ENCODE peak calls at places on chromosomes 12 and 14, in nine cellular contexts. L is cardiac muscle cell; R is fibroblast of mammary gland; B is bronchial epithelial cell; T is naive thymus-derived CD4-positive, alpha-beta T cell; H is cardiac fibroblast; V is MG63; E is gastrocnemius medialis; S is Caco-2. W is an unnamed sample.

GRCh38 chr12:63098851-63099250 is 52.1 kb downstream of the AVPR1A start:
- DNase-seq in L (no peak), R (no peak), B (no peak), T (no peak), H (no peak), V (no peak), E (no peak), S (peak; percentile 50), W (no peak)

GRCh38 chr12:115872212-115872611 is 405.3 kb downstream of the MED13L start:
- DNase-seq in L (no peak), R (no peak), B (no peak), T (no peak), H (no peak), V (no peak), E (no peak), S (peak; percentile 44), W (no peak)

GRCh38 chr14:61560323-61560722 is 135.0 kb upstream of the HIF1A start:
- DNase-seq in L (peak; percentile 55), R (peak; percentile 35), B (no peak), T (no peak), H (peak; percentile 71), V (no peak), E (no peak), S (no peak), W (no peak)

GRCh38 chr12:64825143-64826011 is 930 bp downstream of the TBC1D30 start:
- DNase-seq in L (no peak), R (no peak), B (no peak), T (no peak), H (no peak), V (no peak), E (no peak), S (no peak), W (no peak)

GRCh38 chr12:27206801-27207502 is 37.1 kb upstream of the STK38L start:
- DNase-seq in L (no peak), R (no peak), B (no peak), T (no peak), H (no peak), V (no peak), E (no peak), S (no peak), W (no peak)

GRCh38 chr12:6618483-6618882 is 11.3 kb upstream of the CHD4 start:
- DNase-seq in L (no peak), R (no peak), B (no peak), T (no peak), H (no peak), V (no peak), E (no peak), S (no peak), W (no peak)

GRCh38 chr14:36339817-36340216 is 19.4 kb upstream of the MBIP start:
- DNase-seq in L (no peak), R (no peak), B (no peak), T (no peak), H (no peak), V (no peak), E (no peak), S (no peak), W (no peak)

GRCh38 chr12:11228268-11228879 is 41.1 kb downstream of the PRB3 start:
- DNase-seq in L (peak; percentile 76), R (peak; percentile 31), B (peak; percentile 61), T (peak; percentile 9), H (peak; percentile 17), V (peak; percentile 16), E (no peak), S (peak; percentile 71), W (peak; percentile 68)

GRCh38 chr14:43041976-43042375 is 1435.3 kb downstream of the LRFN5 start:
- DNase-seq in L (no peak), R (no peak), B (no peak), T (no peak), H (no peak), V (no peak), E (no peak), S (no peak), W (no peak)

DNA sequence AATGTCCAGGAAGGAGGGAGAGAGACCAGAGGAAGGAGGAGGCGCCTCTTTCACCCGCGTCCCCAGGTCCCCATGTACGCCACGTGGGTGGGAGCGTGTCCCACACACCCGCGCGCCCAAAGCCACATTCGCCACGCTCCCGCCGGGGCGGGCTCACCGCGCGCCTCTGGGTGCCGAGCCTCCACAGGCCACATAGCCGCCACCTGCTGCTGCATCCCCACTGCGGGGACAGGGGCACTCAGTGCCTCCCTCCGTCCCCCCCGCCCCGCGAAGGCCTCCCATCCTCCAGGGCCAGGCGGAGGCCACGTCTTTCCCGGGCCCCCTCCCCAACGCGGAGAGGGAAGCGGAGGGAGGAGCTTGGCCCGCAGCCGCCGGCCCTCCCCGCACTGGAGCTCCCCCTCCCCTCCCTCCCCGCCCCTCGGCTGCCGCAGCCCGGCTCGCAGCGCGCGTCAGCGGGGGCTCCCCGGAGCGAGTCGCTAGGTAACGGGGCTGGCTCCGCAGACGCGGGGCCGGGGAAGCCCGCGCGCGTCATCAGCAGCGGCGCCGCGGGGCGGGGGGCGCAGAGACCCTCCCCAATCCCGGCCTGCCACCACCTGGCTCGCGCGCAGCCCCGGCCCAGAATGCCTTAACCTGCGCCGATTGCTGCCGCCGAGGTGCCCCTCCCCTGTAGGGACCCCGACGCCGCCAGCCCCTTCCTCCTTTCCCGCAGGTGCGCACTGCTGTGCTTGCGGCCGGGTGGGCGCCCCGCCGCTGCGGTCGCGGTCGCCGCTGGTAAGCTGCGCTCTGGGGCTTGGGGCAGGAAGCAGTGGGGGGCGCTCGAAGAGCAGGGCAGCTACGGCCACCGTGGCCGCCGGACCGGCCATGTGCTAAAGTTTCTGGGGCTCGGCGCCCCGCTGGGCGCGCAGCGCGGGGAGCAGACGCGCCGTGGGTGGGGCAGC is 532 bp upstream of the TUNAR start:
- DNase-seq in L (peak; percentile 55), R (no peak), B (no peak), T (no peak), H (no peak), V (no peak), E (no peak), S (no peak), W (peak; percentile 26)
- H3K4me3 ChIP-seq in L (peak overlapping the region; percentile 72), R (no peak overlapping the region), B (no peak overlapping the region), T (no peak overlapping the region), H (no peak overlapping the region), V (peak overlapping the region; percentile 31), E (peak overlapping the region; percentile 31), S (no peak overlapping the region), W (peak overlapping the region; percentile 44)

DNA sequence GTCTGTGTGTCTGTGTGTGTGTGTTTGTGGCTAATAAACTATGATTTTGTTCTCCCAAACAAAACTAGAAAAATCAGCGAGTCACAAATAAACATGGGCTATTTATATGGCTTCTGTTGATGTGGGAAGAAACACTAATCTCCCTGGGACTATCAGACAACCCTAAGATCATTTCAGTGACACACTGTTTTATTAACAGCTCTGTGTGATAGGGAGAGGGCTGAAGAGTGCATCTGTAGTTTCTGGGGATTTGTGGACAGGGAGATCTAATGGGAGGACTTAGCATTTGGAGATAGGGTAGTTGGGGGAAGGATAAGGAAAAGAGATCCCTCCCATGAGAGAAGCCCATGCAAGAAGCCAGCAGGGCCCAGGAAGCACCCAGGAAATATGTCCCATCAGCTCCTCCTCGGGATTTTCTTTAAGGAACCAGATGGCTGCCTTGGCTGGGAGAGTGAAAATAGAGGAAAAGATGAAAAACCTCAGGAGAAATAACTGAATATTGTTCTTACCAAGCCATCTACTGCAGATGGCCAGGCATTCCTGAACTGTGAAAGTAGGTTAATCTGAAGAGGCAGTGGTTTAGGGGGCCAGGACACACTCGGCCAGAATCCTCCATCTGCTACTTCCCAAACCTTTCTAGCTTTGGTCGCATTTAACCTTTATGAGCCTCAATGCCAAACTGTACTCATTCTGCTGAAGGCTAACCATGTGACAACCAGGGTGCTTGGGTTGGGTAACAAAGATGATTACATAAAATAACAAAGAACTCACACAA is 253.4 kb downstream of the BTG1 start:
- DNase-seq in L (no peak), R (no peak), B (no peak), T (no peak), H (no peak), V (no peak), E (no peak), S (no peak), W (no peak)
- H3K4me3 ChIP-seq in L (no peak overlapping the region), R (no peak overlapping the region), B (no peak overlapping the region), T (no peak overlapping the region), H (no peak overlapping the region), V (no peak overlapping the region), E (no peak overlapping the region), S (no peak overlapping the region), W (no peak overlapping the region)

GRCh38 chr12:124387510-124387855 is 92.6 kb downstream of the RFLNA start:
- DNase-seq in L (no peak), R (no peak), B (no peak), T (no peak), H (no peak), V (no peak), E (peak; percentile 87), S (no peak), W (no peak)

GRCh38 chr12:124386661-124387509 is 92.0 kb downstream of the RFLNA start:
- DNase-seq in L (no peak), R (peak; percentile 50), B (no peak), T (no peak), H (no peak), V (no peak), E (peak; percentile 53), S (no peak), W (no peak)

GRCh38 chr12:124384299-124384894 is 89.5 kb downstream of the RFLNA start:
- DNase-seq in L (no peak), R (no peak), B (no peak), T (no peak), H (no peak), V (no peak), E (no peak), S (no peak), W (no peak)

GRCh38 chr12:124385219-124385969 is 90.5 kb downstream of the RFLNA start:
- DNase-seq in L (no peak), R (peak; percentile 83), B (peak; percentile 38), T (no peak), H (peak; percentile 65), V (no peak), E (no peak), S (no peak), W (no peak)

GRCh38 chr12:124386059-124386458 is 91.2 kb downstream of the RFLNA start:
- DNase-seq in L (no peak), R (peak; percentile 56), B (no peak), T (no peak), H (no peak), V (no peak), E (peak; percentile 49), S (peak; percentile 52), W (peak; percentile 62)
- H3K4me3 ChIP-seq in L (no peak overlapping the region), R (peak overlapping the region; percentile 81), B (no peak overlapping the region), T (no peak overlapping the region), H (peak overlapping the region; percentile 75), V (no peak overlapping the region), E (peak overlapping the region; percentile 72), S (no peak overlapping the region), W (no peak overlapping the region)

GRCh38 chr12:132618683-132619043 is at the start of gene P2RX2:
- DNase-seq in L (no peak), R (no peak), B (no peak), T (no peak), H (no peak), V (no peak), E (no peak), S (no peak), W (no peak)

GRCh38 chr12:132617135-132617701 is 1.4 kb upstream of the P2RX2 start:
- DNase-seq in L (no peak), R (no peak), B (no peak), T (no peak), H (no peak), V (no peak), E (no peak), S (no peak), W (no peak)

GRCh38 chr12:132619301-132620112 is 931 bp downstream of the P2RX2 start:
- DNase-seq in L (no peak), R (no peak), B (no peak), T (no peak), H (no peak), V (no peak), E (no peak), S (no peak), W (no peak)

GRCh38 chr12:132620113-132620892 is 1.7 kb downstream of the P2RX2 start:
- DNase-seq in L (no peak), R (no peak), B (no peak), T (no peak), H (no peak), V (no peak), E (no peak), S (no peak), W (no peak)

GRCh38 chr12:132617822-132618682 is 524 bp upstream of the P2RX2 start:
- DNase-seq in L (no peak), R (no peak), B (no peak), T (no peak), H (no peak), V (no peak), E (no peak), S (no peak), W (no peak)
- H3K4me3 ChIP-seq in L (peak overlapping the region; percentile 21), R (no peak overlapping the region), B (no peak overlapping the region), T (no peak overlapping the region), H (no peak overlapping the region), V (no peak overlapping the region), E (no peak overlapping the region), S (no peak overlapping the region), W (no peak overlapping the region)